ENCODE peak calls at places on chromosomes 5 and 9, in four cellular contexts. A is IMR-90, T is PC-3, S is endothelial cell of umbilical vein. E is an unnamed sample.

GRCh38 chr5:14109041-14109747 is 33.9 kb upstream of the TRIO start:
- DNase-seq in A (peak), T (peak), S (no peak), E (peak)

GRCh38 chr5:15483348-15484090 is 16.5 kb upstream of the FBXL7 start:
- DNase-seq in A (peak), T (no peak), S (peak), E (peak)

GRCh38 chr9:116543731-116544400 is 143.2 kb upstream of the TRIM32 start:
- DNase-seq in A (peak), T (no peak), S (no peak), E (peak)

GRCh38 chr5:160324885-160325284 is 12.5 kb upstream of the CCNJL start:
- DNase-seq in A (no peak), T (no peak), S (no peak), E (no peak)

GRCh38 chr5:179367491-179367890 is 22.2 kb upstream of the ADAMTS2 start:
- DNase-seq in A (no peak), T (no peak), S (no peak), E (no peak)

GRCh38 chr5:36443941-36444340 is 142.2 kb upstream of the RANBP3L start:
- DNase-seq in A (no peak), T (no peak), S (no peak), E (no peak)

GRCh38 chr5:83785176-83785668 is 64.6 kb upstream of the HAPLN1 start:
- DNase-seq in A (no peak), T (no peak), S (no peak), E (no peak)

GRCh38 chr5:2093859-2094615 is 211.3 kb upstream of the IRX4 start:
- DNase-seq in A (no peak), T (peak), S (no peak), E (no peak)

GRCh38 chr5:143316844-143317631 is 86.4 kb downstream of the NR3C1 start:
- DNase-seq in A (no peak), T (peak), S (peak), E (peak)

GRCh38 chr5:143161893-143162520 is 241.5 kb downstream of the NR3C1 start:
- DNase-seq in A (peak), T (no peak), S (no peak), E (peak)

GRCh38 chr9:16039103-16039987 is 486.5 kb downstream of the CCDC171 start:
- DNase-seq in A (peak), T (no peak), S (peak), E (peak)

GRCh38 chr5:142690641-142691040 is 4.8 kb upstream of the FGF1 start:
- DNase-seq in A (no peak), T (no peak), S (no peak), E (no peak)

GRCh38 chr9:126844085-126844484 is 16.4 kb upstream of the ZBTB34 start:
- DNase-seq in A (peak), T (peak), S (peak), E (peak)

GRCh38 chr9:14383296-14383695 is 69.4 kb upstream of the NFIB start:
- DNase-seq in A (no peak), T (no peak), S (peak), E (peak)

GRCh38 chr5:177111720-177112394 is 21.7 kb upstream of the NSD1 start:
- DNase-seq in A (peak), T (peak), S (peak), E (peak)

GRCh38 chr5:23740029-23740428 is 232.6 kb downstream of the PRDM9 start:
- DNase-seq in A (no peak), T (peak), S (no peak), E (no peak)

GRCh38 chr5:32342656-32343055 is 29.9 kb upstream of the MTMR12 start:
- DNase-seq in A (no peak), T (no peak), S (no peak), E (no peak)

GRCh38 chr9:113675475-113675941 is 200.6 kb upstream of the ZNF618 start:
- DNase-seq in A (peak), T (peak), S (peak), E (peak)

GRCh38 chr5:5126444-5126843 is 13.7 kb upstream of the ADAMTS16 start:
- DNase-seq in A (no peak), T (peak), S (no peak), E (no peak)

GRCh38 chr9:76926846-76927245 is 20.9 kb upstream of the PRUNE2 start:
- DNase-seq in A (no peak), T (no peak), S (no peak), E (no peak)

GRCh38 chr9:8429768-8430167 is 630.2 kb upstream of the DMAC1 start:
- DNase-seq in A (no peak), T (no peak), S (no peak), E (no peak)

GRCh38 chr5:147961208-147961749 is 54.9 kb upstream of the C5orf46 start:
- DNase-seq in A (no peak), T (no peak), S (no peak), E (no peak)

GRCh38 chr5:171826132-171826531 is 40.5 kb downstream of the SMIM23 start:
- DNase-seq in A (peak), T (peak), S (no peak), E (peak)

GRCh38 chr5:112584781-112585180 is 152.9 kb upstream of the APC start:
- DNase-seq in A (no peak), T (no peak), S (no peak), E (no peak)

GRCh38 chr9:121952611-121953010 is 140.5 kb downstream of the TTLL11 start:
- DNase-seq in A (no peak), T (no peak), S (no peak), E (no peak)

GRCh38 chr9:134896834-134897583 is 16.4 kb downstream of the FCN2 start:
- DNase-seq in A (no peak), T (no peak), S (no peak), E (no peak)

GRCh38 chr9:136031741-136032638 is 63.1 kb downstream of the NACC2 start:
- DNase-seq in A (peak), T (no peak), S (no peak), E (peak)

GRCh38 chr9:19247420-19247819 is 16.9 kb downstream of the DENND4C start:
- DNase-seq in A (no peak), T (no peak), S (no peak), E (no peak)

GRCh38 chr9:109033941-109034700 is 20.8 kb upstream of the CTNNAL1 start:
- DNase-seq in A (no peak), T (peak), S (no peak), E (peak)

GRCh38 chr5:142327111-142327842 is 2.5 kb upstream of the SPRY4 start:
- DNase-seq in A (peak), T (peak), S (no peak), E (peak)

GRCh38 chr9:123637596-123637939 is 281.6 kb downstream of the CRB2 start:
- DNase-seq in A (peak), T (no peak), S (no peak), E (peak)

GRCh38 chr5:7816535-7816901 is 34.4 kb downstream of the CFAP90 start:
- DNase-seq in A (no peak), T (no peak), S (no peak), E (no peak)
- H2AFZ ChIP-seq in A (peak), T (no peak), S (no peak), E (no peak)

DNA sequence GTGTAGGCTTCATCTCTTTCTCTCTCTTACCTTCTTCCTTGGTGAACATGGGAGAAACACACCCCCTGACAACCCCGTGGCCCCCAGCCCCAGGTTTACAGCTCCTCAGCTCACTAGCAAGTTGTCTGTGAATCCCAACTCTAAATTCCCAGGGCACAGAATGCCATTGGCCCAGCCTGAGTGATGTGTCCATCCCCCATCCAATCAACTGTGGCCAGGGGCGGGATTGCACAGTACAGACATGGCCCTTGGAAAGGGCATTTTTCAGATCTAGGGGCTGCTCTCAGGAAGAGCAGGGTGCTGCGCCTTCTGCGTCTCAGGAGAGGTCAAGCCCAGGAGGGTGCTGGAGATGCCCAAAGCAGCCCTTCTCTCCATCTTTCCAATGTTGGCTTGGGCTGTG is 48.2 kb upstream of the ASS1 start:
- DNase-seq in A (no peak), T (no peak), S (no peak), E (no peak)
- H3K9ac ChIP-seq in A (no peak), T (no peak), S (no peak), E (no peak)

GRCh38 chr9:4784403-4784802 is 8.3 kb upstream of the RCL1 start:
- DNase-seq in A (no peak), T (no peak), S (no peak), E (no peak)
- H2AFZ ChIP-seq in A (no peak), T (no peak), S (no peak), E (no peak)

GRCh38 chr5:65978251-65978650 is 51.9 kb downstream of the ERBIN start:
- DNase-seq in A (no peak), T (no peak), S (no peak), E (no peak)
- H3K9ac ChIP-seq in A (no peak), T (no peak), S (no peak), E (no peak)

GRCh38 chr9:98455957-98456621 is 200.6 kb upstream of the TBC1D2 start:
- DNase-seq in A (peak), T (no peak), S (no peak), E (peak)
- H2AFZ ChIP-seq in A (peak), T (no peak), S (no peak), E (no peak)

GRCh38 chr5:137254153-137254552 is 245.0 kb downstream of the SPOCK1 start:
- DNase-seq in A (peak), T (no peak), S (no peak), E (peak)
- H3K9ac ChIP-seq in A (no peak), T (no peak), S (no peak), E (no peak)

GRCh38 chr5:170681013-170681433 is 102.5 kb upstream of the GABRP start:
- DNase-seq in A (peak), T (peak), S (peak), E (peak)
- H2AFZ ChIP-seq in A (peak), T (no peak), S (no peak), E (no peak)